ENCODE peak calls at places on chromosomes 16 and 17, in nine cellular contexts. N is mesendoderm; C is Calu3; U is stimulated activated CD4-positive, alpha-beta T cell treated with anti-CD3 and anti-CD28 coated beads, Interleukin-15, amount 100 ng/mL, for 1 hour; Z is PC-9; O is left cardiac atrium; I is globus pallidus; M is DMS 273 treated with DMSO at 0.1 percent for 48 hours; Q is T-helper 22 cell. W is an unnamed sample.

GRCh38 chr16:87608400-87608985 is 6.2 kb downstream of the JPH3 start:
- DNase-seq in N (peak; percentile 75), C (peak; percentile 84), U (no peak), Z (no peak), O (peak; percentile 68), I (no peak), M (no peak), Q (no peak), W (no peak)

GRCh38 chr16:79723583-79724168 is 123.1 kb upstream of the MAF start:
- DNase-seq in N (peak; percentile 94), C (no peak), U (no peak), Z (no peak), O (no peak), I (no peak), M (no peak), Q (no peak), W (no peak)

GRCh38 chr17:14845562-14846335 is 419.4 kb downstream of the PMP22 start:
- DNase-seq in N (no peak), C (no peak), U (no peak), Z (no peak), O (no peak), I (no peak), M (no peak), Q (no peak), W (no peak)

GRCh38 chr16:27972500-27972899 is 91.0 kb downstream of the GSG1L start:
- DNase-seq in N (peak; percentile 74), C (peak; percentile 58), U (no peak), Z (peak; percentile 44), O (no peak), I (no peak), M (peak; percentile 54), Q (no peak), W (peak; percentile 52)

GRCh38 chr17:59753522-59754467 is 46.3 kb downstream of the VMP1 start:
- DNase-seq in N (peak; percentile 85), C (peak; percentile 21), U (no peak), Z (peak; percentile 79), O (no peak), I (peak; percentile 79), M (peak; percentile 59), Q (no peak), W (peak; percentile 83)

GRCh38 chr17:75633484-75634375 is 496 bp downstream of the SMIM5 start:
- DNase-seq in N (peak; percentile 97), C (peak; percentile 95), U (no peak), Z (peak; percentile 89), O (peak; percentile 91), I (peak; percentile 88), M (peak; percentile 86), Q (no peak), W (peak; percentile 30)

GRCh38 chr16:7791191-7791590 is 458.5 kb downstream of the RBFOX1 start:
- DNase-seq in N (no peak), C (no peak), U (no peak), Z (no peak), O (no peak), I (no peak), M (no peak), Q (no peak), W (no peak)

GRCh38 chr16:17360810-17361209 is 110.0 kb downstream of the XYLT1 start:
- DNase-seq in N (no peak), C (no peak), U (no peak), Z (no peak), O (no peak), I (no peak), M (no peak), Q (no peak), W (no peak)

GRCh38 chr16:10386517-10387377 is 886 bp downstream of the ATF7IP2 start:
- DNase-seq in N (peak; percentile 16), C (no peak), U (no peak), Z (no peak), O (no peak), I (no peak), M (no peak), Q (no peak), W (no peak)

GRCh38 chr16:59021751-59022150 is 287.6 kb upstream of the GOT2 start:
- DNase-seq in N (no peak), C (no peak), U (no peak), Z (no peak), O (no peak), I (no peak), M (no peak), Q (no peak), W (no peak)

GRCh38 chr16:19662351-19662750 is 55.7 kb downstream of the KNOP1 start:
- DNase-seq in N (no peak), C (no peak), U (no peak), Z (no peak), O (no peak), I (no peak), M (no peak), Q (no peak), W (no peak)